ENCODE peak calls at places on chromosomes 16 and 17, in six cellular contexts. One of them, this sample, is unnamed.

GRCh38 chr16:24834459-24835335 is 11.1 kb upstream of the SLC5A11 start:
- DNase-seq in smooth muscle cell of the brain vasculature: no peak
- DNase-seq in AML-193: peak
- DNase-seq in B cell: no peak
- DNase-seq in foreskin fibroblast: peak
- DNase-seq in BE2C: peak
- DNase-seq in this sample: no peak

GRCh38 chr16:77986021-77986420 is 36.3 kb upstream of the CLEC3A start:
- DNase-seq in B cell: no peak
- DNase-seq in smooth muscle cell of the brain vasculature: no peak
- DNase-seq in AML-193: no peak
- DNase-seq in foreskin fibroblast: no peak
- DNase-seq in BE2C: no peak
- DNase-seq in this sample: no peak

GRCh38 chr17:61002316-61002736 is 324.7 kb downstream of the BCAS3 start:
- DNase-seq in AML-193: peak
- DNase-seq in foreskin fibroblast: peak
- DNase-seq in B cell: no peak
- DNase-seq in BE2C: peak
- DNase-seq in smooth muscle cell of the brain vasculature: no peak
- DNase-seq in this sample: no peak

GRCh38 chr16:87263418-87264052 is 53.7 kb downstream of the C16orf95 start:
- DNase-seq in AML-193: no peak
- DNase-seq in smooth muscle cell of the brain vasculature: no peak
- DNase-seq in B cell: no peak
- DNase-seq in BE2C: no peak
- DNase-seq in foreskin fibroblast: no peak
- DNase-seq in this sample: no peak

GRCh38 chr16:19502395-19503131 is 19.3 kb downstream of the GDE1 start:
- DNase-seq in BE2C: peak
- DNase-seq in B cell: peak
- DNase-seq in AML-193: peak
- DNase-seq in smooth muscle cell of the brain vasculature: peak
- DNase-seq in foreskin fibroblast: peak
- DNase-seq in this sample: peak

GRCh38 chr17:44655983-44656700 is at the start of gene MEIOC:
- DNase-seq in smooth muscle cell of the brain vasculature: no peak
- DNase-seq in AML-193: no peak
- DNase-seq in B cell: peak
- DNase-seq in BE2C: no peak
- DNase-seq in foreskin fibroblast: no peak
- DNase-seq in this sample: peak

GRCh38 chr17:78736526-78737079 is 45.5 kb downstream of the CYTH1 start:
- DNase-seq in B cell: peak
- DNase-seq in BE2C: peak
- DNase-seq in smooth muscle cell of the brain vasculature: no peak
- DNase-seq in AML-193: peak
- DNase-seq in foreskin fibroblast: no peak
- DNase-seq in this sample: no peak

GRCh38 chr16:80725566-80726162 is 78.7 kb downstream of the CDYL2 start:
- DNase-seq in B cell: no peak
- DNase-seq in AML-193: no peak
- DNase-seq in BE2C: no peak
- DNase-seq in smooth muscle cell of the brain vasculature: no peak
- DNase-seq in foreskin fibroblast: no peak
- DNase-seq in this sample: no peak

GRCh38 chr16:7160093-7160492 is 172.6 kb upstream of the RBFOX1 start:
- DNase-seq in BE2C: no peak
- DNase-seq in smooth muscle cell of the brain vasculature: no peak
- DNase-seq in foreskin fibroblast: no peak
- DNase-seq in AML-193: no peak
- DNase-seq in B cell: no peak
- DNase-seq in this sample: no peak